ENCODE peak calls at places on chromosomes 13 and 19, in seven cellular contexts. J is T-cell, T is nucleus accumbens, X is skeletal muscle cell, A is EL, F is HL-60, C is epithelial cell of proximal tubule. L is an unnamed sample.
A peak's percentile ranks its signal among the peaks of the same experiment; 100 is the strongest.

GRCh38 chr13:71758823-71759222 is 108.2 kb downstream of the DACH1 start:
- DNase-seq in F (no peak), X (no peak), J (no peak), C (peak; percentile 32), T (no peak), A (no peak), L (no peak)

GRCh38 chr19:33740811-33741396 is 55.8 kb upstream of the KCTD15 start:
- DNase-seq in J (no peak), F (peak; percentile 14), C (no peak), A (peak; percentile 26), X (no peak), T (no peak), L (peak; percentile 43)

GRCh38 chr19:18414504-18415176 is 4.6 kb upstream of the SSBP4 start:
- DNase-seq in T (no peak), C (no peak), X (no peak), J (no peak), F (no peak), A (no peak), L (peak; percentile 57)

GRCh38 chr13:112638157-112638750 is 50.3 kb upstream of the TUBGCP3 start:
- DNase-seq in C (no peak), J (no peak), X (no peak), A (no peak), F (no peak), T (no peak), L (no peak)

GRCh38 chr19:34254552-34255432 is at the start of gene GARRE1:
- DNase-seq in A (peak; percentile 39), F (peak; percentile 21), J (peak; percentile 77), X (no peak), T (no peak), C (no peak), L (peak; percentile 53)

GRCh38 chr19:48244289-48244688 is 11.4 kb downstream of the CARD8 start:
- DNase-seq in J (no peak), F (no peak), C (no peak), X (no peak), A (no peak), T (no peak), L (no peak)

GRCh38 chr13:56586966-56587365 is 553.8 kb upstream of the PRR20A start:
- DNase-seq in J (no peak), A (no peak), X (no peak), T (no peak), F (no peak), C (peak; percentile 71), L (no peak)

GRCh38 chr19:1828279-1829238 is 16.5 kb upstream of the ATP8B3 start:
- DNase-seq in F (no peak), X (no peak), J (no peak), C (no peak), A (no peak), T (no peak), L (no peak)

GRCh38 chr13:43019811-43020210 is 3.6 kb upstream of the DNAJC15 start:
- DNase-seq in J (no peak), T (no peak), A (peak; percentile 16), F (no peak), C (no peak), X (no peak), L (no peak)

GRCh38 chr13:23749288-23749880 is 139.8 kb downstream of the MIPEP start:
- DNase-seq in A (no peak), F (no peak), T (no peak), C (no peak), X (no peak), J (no peak), L (no peak)

GRCh38 chr13:38341149-38341692 is 8.4 kb upstream of the UFM1 start:
- DNase-seq in X (no peak), A (no peak), F (no peak), T (no peak), C (no peak), J (no peak), L (no peak)

GRCh38 chr13:114298866-114299265 is 15.4 kb upstream of the CHAMP1 start:
- DNase-seq in C (no peak), J (no peak), T (no peak), A (no peak), X (peak; percentile 49), F (no peak), L (no peak)

GRCh38 chr13:39616087-39616694 is 13.2 kb upstream of the LHFPL6 start:
- DNase-seq in X (no peak), F (peak; percentile 25), C (no peak), A (peak; percentile 65), J (peak; percentile 8), T (peak; percentile 29), L (peak; percentile 78)

GRCh38 chr19:16315825-16316505 is 8.7 kb upstream of the KLF2 start:
- DNase-seq in A (peak; percentile 97), C (no peak), F (peak; percentile 91), X (peak; percentile 96), T (no peak), J (no peak), L (peak; percentile 81)

GRCh38 chr13:95505265-95505664 is 47.3 kb upstream of the CLDN10 start:
- DNase-seq in F (no peak), A (no peak), X (no peak), T (no peak), J (no peak), C (no peak), L (no peak)

GRCh38 chr13:101575591-101575990 is 123.1 kb downstream of the ITGBL1 start:
- DNase-seq in J (no peak), X (no peak), C (no peak), F (no peak), A (no peak), T (no peak), L (no peak)

GRCh38 chr19:1717970-1718264 is 35.4 kb upstream of the ONECUT3 start:
- DNase-seq in X (no peak), C (no peak), T (no peak), F (no peak), J (no peak), A (no peak), L (no peak)

GRCh38 chr19:45641274-45642105 is 2.3 kb upstream of the EML2 start:
- DNase-seq in A (peak; percentile 97), X (no peak), T (no peak), J (peak; percentile 28), C (no peak), F (peak; percentile 90), L (peak; percentile 44)

GRCh38 chr19:32368781-32369180 is 23.4 kb downstream of the ZNF507 start:
- DNase-seq in X (no peak), A (no peak), F (no peak), J (no peak), C (no peak), T (no peak), L (no peak)

GRCh38 chr13:80141114-80141849 is 199.6 kb downstream of the SPRY2 start:
- DNase-seq in T (no peak), F (no peak), C (no peak), X (peak; percentile 75), A (peak; percentile 26), J (no peak), L (peak; percentile 53)

GRCh38 chr13:56755181-56755580 is 385.5 kb upstream of the PRR20A start:
- DNase-seq in T (no peak), X (no peak), C (no peak), F (no peak), A (no peak), J (no peak), L (no peak)

GRCh38 chr13:79684426-79684825 is 203.5 kb downstream of the NDFIP2 start:
- DNase-seq in X (no peak), F (no peak), J (no peak), T (no peak), C (no peak), A (no peak), L (no peak)

GRCh38 chr19:50425581-50425980 is 6.8 kb downstream of the SPIB start:
- DNase-seq in F (no peak), X (no peak), T (no peak), C (no peak), J (no peak), A (no peak), L (no peak)

GRCh38 chr19:12789098-12789903 is 2.0 kb upstream of the JUNB start:
- DNase-seq in A (peak; percentile 41), C (no peak), J (no peak), F (no peak), X (no peak), T (peak; percentile 78), L (peak; percentile 53)

GRCh38 chr13:41268764-41269163 is 5.4 kb upstream of the MTRF1 start:
- DNase-seq in A (peak; percentile 38), T (no peak), C (no peak), F (peak; percentile 11), J (no peak), X (no peak), L (peak; percentile 28)

GRCh38 chr13:79403113-79403512 is 2.9 kb downstream of the RBM26 start:
- DNase-seq in T (no peak), J (no peak), F (no peak), C (no peak), X (no peak), A (no peak), L (no peak)

GRCh38 chr19:33947565-33947964 is 150.9 kb downstream of the KCTD15 start:
- DNase-seq in A (peak; percentile 4), X (no peak), F (no peak), T (no peak), J (no peak), C (no peak), L (no peak)

GRCh38 chr19:29771708-29772415 is 39.9 kb upstream of the CCNE1 start:
- DNase-seq in J (no peak), T (peak; percentile 4), X (peak; percentile 7), C (no peak), A (peak; percentile 56), F (no peak), L (peak; percentile 68)

GRCh38 chr19:52191951-52192350 is 2.1 kb downstream of the PPP2R1A start:
- DNase-seq in A (no peak), F (no peak), C (no peak), X (no peak), T (peak; percentile 7), J (no peak), L (peak; percentile 29)

GRCh38 chr19:28998974-28999373 is 214.0 kb downstream of the UQCRFS1 start:
- DNase-seq in A (no peak), J (no peak), C (no peak), X (no peak), T (no peak), F (no peak), L (no peak)

GRCh38 chr13:111488466-111489132 is 168.2 kb downstream of the TEX29 start:
- DNase-seq in J (no peak), A (no peak), C (no peak), X (no peak), T (no peak), F (no peak), L (no peak)

GRCh38 chr19:3474015-3474414 is 6.3 kb downstream of the SMIM24 start:
- DNase-seq in C (no peak), J (no peak), T (no peak), X (no peak), A (no peak), F (no peak), L (no peak)